ENCODE peak calls at places on chromosomes 5 and 9, in five cellular contexts. C, U, N, X and Y are unnamed samples.

GRCh38 chr5:129460951-129461815 is 1.1 kb downstream of the ADAMTS19 start:
- DNase-seq in X (peak; percentile 1), N (peak; percentile 50), C (peak; percentile 81), U (peak; percentile 90), Y (peak; percentile 88)

GRCh38 chr9:138044485-138045383 is 167.2 kb downstream of the CACNA1B start:
- DNase-seq in U (no peak), X (no peak), C (no peak), N (no peak), Y (no peak)

GRCh38 chr5:68325065-68325580 is 109.6 kb downstream of the PIK3R1 start:
- DNase-seq in U (no peak), N (no peak), X (no peak), C (no peak), Y (no peak)

GRCh38 chr9:92558612-92559374 is 23.0 kb upstream of the ECM2 start:
- DNase-seq in X (no peak), N (no peak), C (no peak), U (no peak), Y (no peak)

GRCh38 chr9:124411514-124412227 is 3.6 kb downstream of the PSMB7 start:
- DNase-seq in C (no peak), N (no peak), X (peak; percentile 83), U (no peak), Y (no peak)

GRCh38 chr5:169626779-169627178 is 10.3 kb upstream of the DOCK2 start:
- DNase-seq in C (no peak), X (peak; percentile 97), N (no peak), U (no peak), Y (no peak)

GRCh38 chr9:135728436-135729110 is 26.6 kb downstream of the KCNT1 start:
- DNase-seq in X (no peak), U (no peak), N (no peak), C (no peak), Y (no peak)

GRCh38 chr5:168117469-168117868 is 174.0 kb upstream of the WWC1 start:
- DNase-seq in X (no peak), N (no peak), U (no peak), C (no peak), Y (no peak)

GRCh38 chr9:19114680-19115270 is 12.1 kb upstream of the HAUS6 start:
- DNase-seq in U (no peak), C (no peak), X (no peak), N (no peak), Y (no peak)

GRCh38 chr5:63719147-63719546 is 243.1 kb downstream of the HTR1A start:
- DNase-seq in X (no peak), U (no peak), N (no peak), C (no peak), Y (no peak)

GRCh38 chr9:101795147-101795546 is 56.7 kb upstream of the GRIN3A start:
- DNase-seq in U (no peak), C (no peak), N (no peak), X (no peak), Y (no peak)

GRCh38 chr5:12292610-12293204 is 388.5 kb upstream of the CTNND2 start:
- DNase-seq in X (no peak), N (no peak), U (no peak), C (peak; percentile 16), Y (no peak)

GRCh38 chr9:15965246-15965745 is 412.5 kb downstream of the CCDC171 start:
- DNase-seq in X (no peak), C (no peak), U (no peak), N (no peak), Y (no peak)

GRCh38 chr5:173823721-173824567 is 64.2 kb upstream of the CPEB4 start:
- DNase-seq in U (peak; percentile 86), X (peak; percentile 67), C (no peak), N (peak; percentile 29), Y (no peak)

GRCh38 chr5:132760601-132761317 is 13.5 kb downstream of the CCNI2 start:
- DNase-seq in C (no peak), U (no peak), X (no peak), N (no peak), Y (no peak)

GRCh38 chr9:108049026-108049591 is 559.5 kb upstream of the KLF4 start:
- DNase-seq in U (peak; percentile 26), C (no peak), N (no peak), X (peak; percentile 98), Y (no peak)

GRCh38 chr5:14406554-14406849 is 175.1 kb upstream of the OTULINL start:
- DNase-seq in U (no peak), X (peak; percentile 91), N (peak; percentile 37), C (no peak), Y (no peak)

GRCh38 chr5:6202615-6203365 is 175.6 kb downstream of the MED10 start:
- DNase-seq in U (no peak), X (no peak), N (no peak), C (peak; percentile 43), Y (peak; percentile 33)
- TF ChIP-seq CTCF in U (no peak), X (no peak), N (no peak), C (peak; percentile 58), Y (peak; percentile 42)

GRCh38 chr5:72355706-72356299 is 35.6 kb downstream of the PTCD2 start:
- DNase-seq in X (peak; percentile 42), C (peak; percentile 31), U (peak; percentile 6), N (no peak), Y (peak; percentile 61)
- TF ChIP-seq CTCF in X (peak; percentile 46), C (no peak), U (no peak), N (no peak), Y (no peak)

DNA sequence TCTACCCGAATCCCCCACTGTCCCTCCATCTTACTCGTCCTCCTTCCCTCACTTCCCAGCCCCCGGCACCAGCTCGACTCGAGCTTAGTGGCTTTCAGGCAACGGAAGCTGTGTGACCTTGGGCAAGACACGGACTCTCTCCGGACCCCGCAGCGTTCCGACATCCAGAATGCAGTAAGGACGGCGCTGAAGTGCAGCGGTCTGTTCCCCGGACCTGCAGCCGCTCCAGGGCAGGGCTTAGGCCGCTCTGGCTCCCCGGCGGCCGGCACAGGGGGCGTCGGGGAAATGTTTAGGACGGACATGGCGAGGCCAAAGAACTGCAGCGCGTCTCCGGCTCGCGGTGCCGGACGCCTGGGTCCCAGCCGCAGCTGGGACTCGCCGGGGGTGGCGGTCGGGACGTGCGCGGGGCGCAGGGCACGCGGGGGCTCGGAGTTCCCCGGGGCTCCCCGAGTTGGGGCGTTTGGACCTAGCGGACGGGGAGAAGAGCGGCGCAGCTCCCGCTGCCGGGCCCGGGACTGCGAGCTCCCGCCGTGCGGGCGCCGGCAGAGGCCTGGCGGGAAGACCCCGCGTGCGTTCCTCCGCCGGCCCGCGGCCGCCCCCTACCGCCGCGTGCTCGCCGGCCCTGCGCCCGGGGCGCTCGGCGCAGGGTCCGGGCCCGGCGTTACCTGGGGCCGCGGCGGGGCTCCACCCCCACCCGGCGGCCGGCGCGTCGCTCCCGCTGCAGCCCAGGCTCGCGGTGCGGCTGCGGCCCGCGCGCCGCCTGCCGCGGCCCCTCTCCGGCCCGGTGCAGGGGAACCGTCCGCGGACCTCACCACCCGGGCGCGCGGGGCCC is 5.6 kb upstream of the RNF44 start:
- DNase-seq in C (peak; percentile 40), N (peak; percentile 61), X (no peak), U (peak; percentile 71), Y (peak; percentile 58)
- TF ChIP-seq CTCF in C (no peak), N (peak; percentile 27), X (no peak), U (no peak), Y (peak; percentile 25)

GRCh38 chr5:127536687-127537086 is 19.2 kb downstream of the PRRC1 start:
- DNase-seq in X (peak; percentile 35), U (no peak), N (no peak), C (no peak), Y (no peak)
- TF ChIP-seq CTCF in X (peak; percentile 39), U (no peak), N (no peak), C (peak; percentile 45), Y (peak; percentile 46)